ENCODE peak calls at places on chromosome 6, in eight cellular contexts. K, Z, G, S, M, C, L and N are unnamed samples.

GRCh38 chr6:109441069-109441816 is 719 bp downstream of the SMPD2 start:
- DNase-seq in K (no peak), G (peak), C (peak), S (peak), M (peak), Z (peak), L (no peak), N (peak)

GRCh38 chr6:90459225-90459758 is 127.6 kb downstream of the MAP3K7 start:
- DNase-seq in C (no peak), K (no peak), L (no peak), S (no peak), G (no peak), M (no peak), Z (no peak), N (no peak)

GRCh38 chr6:26103770-26104456 is 16.7 kb downstream of the HFE start:
- DNase-seq in L (peak), Z (peak), K (peak), M (peak), G (peak), C (peak), S (peak), N (peak)

GRCh38 chr6:97175806-97176205 is 107.2 kb downstream of the MMS22L start:
- DNase-seq in G (no peak), Z (no peak), C (no peak), M (no peak), K (no peak), L (no peak), S (no peak), N (no peak)

GRCh38 chr6:7200598-7201443 is 93.1 kb downstream of the RREB1 start:
- DNase-seq in G (no peak), M (no peak), L (no peak), K (no peak), C (no peak), S (no peak), Z (no peak), N (no peak)

GRCh38 chr6:71733970-71734899 is 152.1 kb upstream of the RIMS1 start:
- DNase-seq in M (no peak), S (no peak), Z (no peak), L (no peak), C (peak), K (no peak), G (no peak), N (no peak)

GRCh38 chr6:134938896-134939295 is 11.0 kb downstream of the ALDH8A1 start:
- DNase-seq in C (no peak), G (peak), Z (no peak), S (no peak), M (peak), K (no peak), L (no peak), N (peak)

GRCh38 chr6:147806697-147807096 is 298.2 kb downstream of the SAMD5 start:
- DNase-seq in M (no peak), G (no peak), Z (no peak), S (no peak), K (no peak), C (no peak), L (no peak), N (no peak)